ENCODE peak calls at places on chromosomes 5 and 9, in seven cellular contexts. K is H7; B is psoas muscle; N is activated CD4-positive, alpha-beta T cell treated with anti-CD3 and anti-CD28 coated beads, Interleukin-2, amount 50 U/mL, for 1 hour; I is M059J; M is AG04450; X is neural progenitor cell. Z is an unnamed sample.

GRCh38 chr9:125784286-125785049 is 37.3 kb downstream of the PBX3 start:
- DNase-seq in K (no peak), B (no peak), N (no peak), I (peak), M (no peak), X (no peak), Z (no peak)

GRCh38 chr5:173581408-173582197 is 34.8 kb downstream of the BOD1 start:
- DNase-seq in K (peak), B (no peak), N (peak), I (no peak), M (no peak), X (peak), Z (peak)

GRCh38 chr9:82021198-82021597 is 32.6 kb downstream of the SPATA31D1 start:
- DNase-seq in K (no peak), B (peak), N (no peak), I (peak), M (peak), X (no peak), Z (peak)

GRCh38 chr9:98913044-98913443 is 30.7 kb upstream of the COL15A1 start:
- DNase-seq in K (no peak), B (peak), N (no peak), I (no peak), M (no peak), X (no peak), Z (no peak)

GRCh38 chr5:132489871-132490483 is 596 bp downstream of the IRF1 start:
- DNase-seq in K (peak), B (peak), N (peak), I (peak), M (no peak), X (peak), Z (peak)

GRCh38 chr5:56601641-56602071 is 213.7 kb upstream of the MAP3K1 start:
- DNase-seq in K (no peak), B (no peak), N (no peak), I (peak), M (peak), X (peak), Z (no peak)

GRCh38 chr5:78627766-78628165 is 20.8 kb downstream of the LHFPL2 start:
- DNase-seq in K (no peak), B (no peak), N (no peak), I (peak), M (no peak), X (no peak), Z (no peak)

GRCh38 chr5:142390303-142390840 is 65.6 kb upstream of the SPRY4 start:
- DNase-seq in K (no peak), B (no peak), N (no peak), I (no peak), M (no peak), X (peak), Z (no peak)

GRCh38 chr5:128436825-128437224 is 101.2 kb downstream of the FBN2 start:
- DNase-seq in K (no peak), B (no peak), N (no peak), I (peak), M (peak), X (no peak), Z (peak)

GRCh38 chr9:107637421-107638420 is 148.2 kb upstream of the KLF4 start:
- DNase-seq in K (peak), B (peak), N (no peak), I (peak), M (peak), X (peak), Z (peak)

GRCh38 chr5:122129332-122129731 is at the start of gene ZNF474:
- DNase-seq in K (peak), B (no peak), N (no peak), I (peak), M (peak), X (peak), Z (peak)

GRCh38 chr5:31937703-31938102 is 236.4 kb downstream of the GOLPH3 start:
- DNase-seq in K (no peak), B (no peak), N (no peak), I (no peak), M (no peak), X (no peak), Z (no peak)

GRCh38 chr5:129459485-129460120 is 495 bp upstream of the ADAMTS19 start:
- DNase-seq in K (peak), B (peak), N (no peak), I (no peak), M (no peak), X (peak), Z (no peak)

GRCh38 chr5:95826949-95827595 is 4.5 kb upstream of the GLRX start:
- DNase-seq in K (no peak), B (no peak), N (no peak), I (no peak), M (no peak), X (no peak), Z (no peak)

GRCh38 chr5:160173-160510 is 31.2 kb upstream of the LRRC14B start:
- DNase-seq in K (peak), B (no peak), N (no peak), I (peak), M (peak), X (no peak), Z (no peak)

GRCh38 chr5:171862624-171863023 is 77.0 kb downstream of the SMIM23 start:
- DNase-seq in K (no peak), B (no peak), N (no peak), I (no peak), M (no peak), X (no peak), Z (no peak)

GRCh38 chr9:109341561-109341960 is 20.7 kb upstream of the EPB41L4B start:
- DNase-seq in K (no peak), B (no peak), N (no peak), I (peak), M (no peak), X (no peak), Z (no peak)

GRCh38 chr9:116144555-116144954 is 9.0 kb upstream of the PAPPA start:
- DNase-seq in K (no peak), B (no peak), N (no peak), I (no peak), M (no peak), X (no peak), Z (no peak)

GRCh38 chr9:112041199-112041535 is 133.9 kb downstream of the SUSD1 start:
- DNase-seq in K (no peak), B (no peak), N (no peak), I (no peak), M (no peak), X (no peak), Z (no peak)

GRCh38 chr5:111016801-111017200 is 54.7 kb upstream of the TSLP start:
- DNase-seq in K (no peak), B (no peak), N (no peak), I (peak), M (peak), X (no peak), Z (no peak)

GRCh38 chr5:138722518-138722917 is 30.7 kb upstream of the CTNNA1 start:
- DNase-seq in K (no peak), B (no peak), N (no peak), I (no peak), M (no peak), X (no peak), Z (no peak)

GRCh38 chr5:144013816-144014215 is 156.6 kb downstream of the YIPF5 start:
- DNase-seq in K (no peak), B (no peak), N (no peak), I (no peak), M (no peak), X (no peak), Z (no peak)

GRCh38 chr9:113568481-113569321 is 105.2 kb downstream of the RGS3 start:
- DNase-seq in K (no peak), B (peak), N (no peak), I (peak), M (no peak), X (no peak), Z (no peak)

GRCh38 chr5:74326571-74327338 is 313.8 kb downstream of the ENC1 start:
- DNase-seq in K (no peak), B (no peak), N (peak), I (peak), M (peak), X (no peak), Z (peak)

GRCh38 chr9:113694912-113695900 is 180.9 kb upstream of the ZNF618 start:
- DNase-seq in K (no peak), B (no peak), N (no peak), I (peak), M (no peak), X (no peak), Z (no peak)

GRCh38 chr9:123637940-123638634 is 282.1 kb downstream of the CRB2 start:
- DNase-seq in K (no peak), B (no peak), N (no peak), I (peak), M (no peak), X (no peak), Z (no peak)